ENCODE peak calls at places on chromosomes 7 and 10, in nine cellular contexts. W is sigmoid colon; Q is memory B cell; G is mucosa of gallbladder; Z is T-helper 1 cell; F is colonic mucosa; J is GM03348; U is activated T-cell treated with anti-CD3 and anti-CD28 coated beads for 1 hour; B is naive thymus-derived CD4-positive, alpha-beta T cell. Y is an unnamed sample.

GRCh38 chr10:52437205-52437646 is 123.1 kb downstream of the DKK1 start:
- DNase-seq in F (no peak), B (no peak), U (no peak), Q (no peak), Z (no peak), W (no peak), J (no peak), G (no peak), Y (no peak)

GRCh38 chr7:4841007-4841784 is 20.6 kb downstream of the PAPOLB start:
- DNase-seq in Q (no peak), U (no peak), G (no peak), B (no peak), F (no peak), J (no peak), W (no peak), Z (no peak), Y (no peak)

GRCh38 chr10:74855439-74855838 is 29.0 kb downstream of the KAT6B start:
- DNase-seq in W (no peak), B (no peak), Q (no peak), J (no peak), G (no peak), Z (no peak), F (no peak), U (no peak), Y (no peak)

GRCh38 chr10:101903827-101904520 is 60.4 kb upstream of the KCNIP2 start:
- DNase-seq in W (no peak), Z (no peak), Q (peak), U (no peak), J (no peak), F (peak), B (no peak), G (no peak), Y (peak)

GRCh38 chr10:14601872-14602725 is 172.6 kb downstream of the FAM107B start:
- DNase-seq in W (no peak), B (no peak), Z (peak), J (peak), U (no peak), F (no peak), G (peak), Q (peak), Y (peak)

GRCh38 chr10:76902949-76903348 is 734.7 kb downstream of the KCNMA1 start:
- DNase-seq in Z (no peak), Q (no peak), J (no peak), U (no peak), G (no peak), B (no peak), F (peak), W (no peak), Y (no peak)

GRCh38 chr7:42735081-42735480 is 176.8 kb downstream of the C7orf25 start:
- DNase-seq in F (no peak), J (no peak), G (no peak), U (no peak), W (no peak), B (no peak), Z (no peak), Q (no peak), Y (no peak)

GRCh38 chr10:86117051-86117450 is 249.5 kb downstream of the GRID1 start:
- DNase-seq in B (no peak), F (no peak), W (no peak), J (no peak), U (no peak), Q (no peak), G (no peak), Z (no peak), Y (no peak)

GRCh38 chr7:107661081-107661864 is 645 bp downstream of the SLC26A4 start:
- DNase-seq in F (peak), G (peak), U (peak), J (peak), W (peak), B (peak), Q (peak), Z (peak), Y (peak)